ENCODE peak calls at places on chromosomes 7 and 10, in nine cellular contexts. One of them, this sample, is unnamed.
A peak's percentile ranks its signal among the peaks of the same experiment; 100 is the strongest.

GRCh38 chr7:102985176-102985783 is 72.5 kb downstream of the LRRC17 start:
- DNase-seq in NT2/D1: no peak
- DNase-seq in MV-4-11: no peak
- DNase-seq in anterior cingulate cortex: no peak
- DNase-seq in Kasumi-1: no peak
- DNase-seq in T-helper 22 cell: no peak
- DNase-seq in activated naive CD4-positive, alpha-beta T cell treated with Interleukin-2 at 50 U/mL for 16 hours: no peak
- DNase-seq in esophagus squamous epithelium: no peak
- DNase-seq in GF-D8: no peak
- DNase-seq in this sample: no peak

GRCh38 chr7:158413962-158414961 is 173.4 kb downstream of the PTPRN2 start:
- DNase-seq in NT2/D1: no peak
- DNase-seq in MV-4-11: no peak
- DNase-seq in anterior cingulate cortex: peak; percentile 76
- DNase-seq in Kasumi-1: no peak
- DNase-seq in T-helper 22 cell: no peak
- DNase-seq in activated naive CD4-positive, alpha-beta T cell treated with Interleukin-2 at 50 U/mL for 16 hours: no peak
- DNase-seq in esophagus squamous epithelium: no peak
- DNase-seq in GF-D8: no peak
- DNase-seq in this sample: no peak

GRCh38 chr10:5776881-5777197 is 36.4 kb downstream of the GDI2 start:
- DNase-seq in NT2/D1: no peak
- DNase-seq in MV-4-11: no peak
- DNase-seq in anterior cingulate cortex: no peak
- DNase-seq in Kasumi-1: no peak
- DNase-seq in T-helper 22 cell: no peak
- DNase-seq in activated naive CD4-positive, alpha-beta T cell treated with Interleukin-2 at 50 U/mL for 16 hours: no peak
- DNase-seq in esophagus squamous epithelium: no peak
- DNase-seq in GF-D8: no peak
- DNase-seq in this sample: peak; percentile 21

GRCh38 chr7:11787534-11787933 is 44.5 kb downstream of the THSD7A start:
- DNase-seq in NT2/D1: no peak
- DNase-seq in MV-4-11: no peak
- DNase-seq in anterior cingulate cortex: no peak
- DNase-seq in Kasumi-1: no peak
- DNase-seq in T-helper 22 cell: no peak
- DNase-seq in activated naive CD4-positive, alpha-beta T cell treated with Interleukin-2 at 50 U/mL for 16 hours: no peak
- DNase-seq in esophagus squamous epithelium: no peak
- DNase-seq in GF-D8: no peak
- DNase-seq in this sample: no peak

GRCh38 chr7:87851242-87851641 is 24.9 kb downstream of the SLC25A40 start:
- DNase-seq in NT2/D1: no peak
- DNase-seq in MV-4-11: no peak
- DNase-seq in anterior cingulate cortex: no peak
- DNase-seq in Kasumi-1: no peak
- DNase-seq in T-helper 22 cell: no peak
- DNase-seq in activated naive CD4-positive, alpha-beta T cell treated with Interleukin-2 at 50 U/mL for 16 hours: no peak
- DNase-seq in esophagus squamous epithelium: no peak
- DNase-seq in GF-D8: no peak
- DNase-seq in this sample: no peak

GRCh38 chr7:33248663-33249062 is 119.3 kb downstream of the BBS9 start:
- DNase-seq in NT2/D1: no peak
- DNase-seq in MV-4-11: no peak
- DNase-seq in anterior cingulate cortex: no peak
- DNase-seq in Kasumi-1: no peak
- DNase-seq in T-helper 22 cell: no peak
- DNase-seq in activated naive CD4-positive, alpha-beta T cell treated with Interleukin-2 at 50 U/mL for 16 hours: no peak
- DNase-seq in esophagus squamous epithelium: no peak
- DNase-seq in GF-D8: no peak
- DNase-seq in this sample: no peak

GRCh38 chr10:116385994-116386809 is 41.4 kb upstream of the PNLIPRP3 start:
- DNase-seq in NT2/D1: peak; percentile 33
- DNase-seq in MV-4-11: no peak
- DNase-seq in anterior cingulate cortex: no peak
- DNase-seq in Kasumi-1: peak; percentile 59
- DNase-seq in T-helper 22 cell: no peak
- DNase-seq in activated naive CD4-positive, alpha-beta T cell treated with Interleukin-2 at 50 U/mL for 16 hours: no peak
- DNase-seq in esophagus squamous epithelium: no peak
- DNase-seq in GF-D8: no peak
- DNase-seq in this sample: no peak

GRCh38 chr10:80104066-80104926 is 25.8 kb downstream of the TMEM254 start:
- DNase-seq in NT2/D1: no peak
- DNase-seq in MV-4-11: no peak
- DNase-seq in anterior cingulate cortex: no peak
- DNase-seq in Kasumi-1: no peak
- DNase-seq in T-helper 22 cell: peak; percentile 2
- DNase-seq in activated naive CD4-positive, alpha-beta T cell treated with Interleukin-2 at 50 U/mL for 16 hours: no peak
- DNase-seq in esophagus squamous epithelium: no peak
- DNase-seq in GF-D8: no peak
- DNase-seq in this sample: no peak

GRCh38 chr7:142788303-142789286 is 17.8 kb downstream of the PRSS2 start:
- DNase-seq in NT2/D1: no peak
- DNase-seq in MV-4-11: no peak
- DNase-seq in anterior cingulate cortex: no peak
- DNase-seq in Kasumi-1: no peak
- DNase-seq in T-helper 22 cell: no peak
- DNase-seq in activated naive CD4-positive, alpha-beta T cell treated with Interleukin-2 at 50 U/mL for 16 hours: no peak
- DNase-seq in esophagus squamous epithelium: no peak
- DNase-seq in GF-D8: no peak
- DNase-seq in this sample: no peak

GRCh38 chr7:135353832-135354231 is 120.2 kb downstream of the STRA8 start:
- DNase-seq in NT2/D1: no peak
- DNase-seq in MV-4-11: no peak
- DNase-seq in anterior cingulate cortex: no peak
- DNase-seq in Kasumi-1: no peak
- DNase-seq in T-helper 22 cell: no peak
- DNase-seq in activated naive CD4-positive, alpha-beta T cell treated with Interleukin-2 at 50 U/mL for 16 hours: no peak
- DNase-seq in esophagus squamous epithelium: no peak
- DNase-seq in GF-D8: no peak
- DNase-seq in this sample: no peak

GRCh38 chr7:125602441-125602840 is 672.8 kb upstream of the POT1 start:
- DNase-seq in NT2/D1: no peak
- DNase-seq in MV-4-11: no peak
- DNase-seq in anterior cingulate cortex: no peak
- DNase-seq in Kasumi-1: no peak
- DNase-seq in T-helper 22 cell: no peak
- DNase-seq in activated naive CD4-positive, alpha-beta T cell treated with Interleukin-2 at 50 U/mL for 16 hours: no peak
- DNase-seq in esophagus squamous epithelium: no peak
- DNase-seq in GF-D8: no peak
- DNase-seq in this sample: no peak